ENCODE peak calls at places on chromosome 7, in six cellular contexts. C is activated CD8-positive, alpha-beta memory T cell treated with anti-CD3 and anti-CD28 coated beads for 48 hours; L is nephron progenitor cell; R is NCI-H1092; Z is LoVo; W is activated T-cell treated with anti-CD3 and anti-CD28 coated beads for 4 hours. Q is an unnamed sample.

GRCh38 chr7:33500590-33500989 is 371.2 kb downstream of the BBS9 start:
- DNase-seq in L (no peak), W (no peak), R (no peak), C (no peak), Z (no peak), Q (no peak)

GRCh38 chr7:5779108-5779507 is 2.4 kb downstream of the RNF216 start:
- DNase-seq in W (no peak), R (no peak), Z (no peak), L (no peak), C (no peak), Q (no peak)

GRCh38 chr7:1599571-1600395 is 30.0 kb upstream of the PSMG3 start:
- DNase-seq in W (no peak), L (no peak), Z (no peak), C (no peak), R (no peak), Q (no peak)

GRCh38 chr7:71868797-71869196 is 543.3 kb downstream of the CALN1 start:
- DNase-seq in R (no peak), L (no peak), W (no peak), Z (peak), C (no peak), Q (peak)

GRCh38 chr7:280461-280860 is 9.5 kb upstream of the FOXL3 start:
- DNase-seq in R (no peak), L (no peak), C (no peak), W (no peak), Z (no peak), Q (no peak)

GRCh38 chr7:129083525-129083924 is 28.6 kb upstream of the TNPO3 start:
- DNase-seq in C (no peak), L (no peak), R (no peak), Z (no peak), W (no peak), Q (no peak)

GRCh38 chr7:36923831-36924555 is 199.7 kb upstream of the AOAH start:
- DNase-seq in L (no peak), Z (no peak), R (no peak), C (no peak), W (no peak), Q (no peak)

GRCh38 chr7:24883632-24884013 is 96.4 kb downstream of the OSBPL3 start:
- DNase-seq in C (no peak), Z (no peak), R (no peak), L (no peak), W (no peak), Q (no peak)

GRCh38 chr7:140390466-140391190 is 7.7 kb downstream of the SLC37A3 start:
- DNase-seq in R (no peak), C (no peak), Z (no peak), W (no peak), L (no peak), Q (no peak)

GRCh38 chr7:151624246-151624928 is 104.7 kb upstream of the RHEB start:
- DNase-seq in Z (no peak), R (no peak), C (no peak), W (no peak), L (no peak), Q (no peak)

GRCh38 chr7:522071-522937 is 2.7 kb upstream of the PDGFA start:
- DNase-seq in R (no peak), W (no peak), L (peak), Z (peak), C (no peak), Q (peak)

GRCh38 chr7:157679607-157680006 is 342.8 kb downstream of the DNAJB6 start:
- DNase-seq in Z (no peak), R (no peak), L (no peak), C (no peak), W (no peak), Q (no peak)

GRCh38 chr7:36795451-36796021 is 71.2 kb upstream of the AOAH start:
- DNase-seq in C (no peak), R (no peak), W (no peak), Z (peak), L (no peak), Q (no peak)

GRCh38 chr7:155357573-155358041 is 59.9 kb downstream of the INSIG1 start:
- DNase-seq in L (no peak), W (no peak), Z (no peak), C (no peak), R (no peak), Q (no peak)

GRCh38 chr7:45269192-45269591 is 111.6 kb downstream of the RAMP3 start:
- DNase-seq in Z (no peak), R (no peak), L (no peak), W (no peak), C (no peak), Q (no peak)

GRCh38 chr7:37920619-37921339 is at the start of gene EPDR1:
- DNase-seq in L (peak), C (no peak), W (no peak), R (peak), Z (peak), Q (no peak)

Q was measured in NCI-H2029.